ENCODE peak calls at places on chromosomes 6 and 20, in seven cellular contexts. B, E, L, F, Y, D and Q are unnamed samples.

GRCh38 chr6:94270040-94270689 is 850.8 kb upstream of the EPHA7 start:
- DNase-seq in Y (no peak), B (peak), E (no peak), F (no peak), D (no peak), L (no peak), Q (no peak)

GRCh38 chr20:4720121-4720976 is 1.4 kb upstream of the PRND start:
- DNase-seq in E (peak), F (peak), B (peak), D (peak), Y (peak), L (peak), Q (peak)

GRCh38 chr20:29319725-29320124 is 1937.7 kb upstream of the DEFB115 start:
- DNase-seq in L (no peak), D (no peak), E (peak), B (no peak), F (no peak), Y (no peak), Q (no peak)

GRCh38 chr20:56247954-56248782 is at the start of gene MC3R:
- DNase-seq in F (peak), B (peak), L (no peak), Y (peak), E (peak), D (peak), Q (no peak)

GRCh38 chr6:166852484-166852975 is 103.8 kb downstream of the RNASET2 start:
- DNase-seq in F (no peak), L (no peak), Y (no peak), E (no peak), B (no peak), D (no peak), Q (no peak)

GRCh38 chr6:29730575-29731126 is 7.4 kb downstream of the HLA-F start:
- DNase-seq in L (no peak), Y (no peak), B (no peak), E (no peak), D (no peak), F (no peak), Q (no peak)

GRCh38 chr6:36666726-36667591 is 11.6 kb upstream of the CDKN1A start:
- DNase-seq in B (peak), E (peak), Y (peak), F (peak), L (peak), D (no peak), Q (peak)

GRCh38 chr20:972256-972655 is 29.9 kb downstream of the RSPO4 start:
- DNase-seq in F (no peak), D (no peak), Y (no peak), E (no peak), B (no peak), L (no peak), Q (no peak)

GRCh38 chr6:136967874-136968752 is 46.0 kb downstream of the SLC35D3 start:
- DNase-seq in L (no peak), F (peak), B (peak), E (peak), Y (peak), D (no peak), Q (peak)

GRCh38 chr6:33815854-33816253 is 12.1 kb upstream of the MLN start:
- DNase-seq in B (peak), D (no peak), Y (peak), F (peak), E (peak), L (no peak), Q (no peak)

GRCh38 chr6:117414770-117415169 is 11.0 kb downstream of the ROS1 start:
- DNase-seq in L (no peak), B (no peak), F (peak), Y (no peak), E (peak), D (no peak), Q (peak)

GRCh38 chr20:8571660-8572059 is 439.6 kb downstream of the PLCB1 start:
- DNase-seq in F (no peak), E (no peak), L (no peak), D (no peak), Y (no peak), B (no peak), Q (no peak)

GRCh38 chr6:46370622-46371021 is 120.6 kb downstream of the RCAN2 start:
- DNase-seq in D (no peak), L (no peak), Y (no peak), E (no peak), B (no peak), F (no peak), Q (no peak)

GRCh38 chr20:49775229-49775693 is 37.4 kb upstream of the SLC9A8 start:
- DNase-seq in F (peak), E (peak), Y (no peak), L (no peak), D (no peak), B (peak), Q (no peak)

GRCh38 chr20:24917056-24917455 is 32.0 kb upstream of the CST7 start:
- DNase-seq in D (no peak), F (no peak), L (no peak), B (no peak), Y (no peak), E (no peak), Q (no peak)

GRCh38 chr20:63495771-63496403 is 3.0 kb downstream of the EEF1A2 start:
- DNase-seq in E (peak), L (no peak), B (peak), D (no peak), F (peak), Y (peak), Q (no peak)

GRCh38 chr6:89680150-89680549 is 41.6 kb upstream of the LYRM2 start:
- DNase-seq in Y (no peak), E (no peak), L (no peak), D (no peak), F (no peak), B (no peak), Q (no peak)